ENCODE peak calls at places on chromosomes 7 and 10, in nine cellular contexts. Q is OCI-LY7, V is pancreas, A is AG10803, P is H7, G is astrocyte of the spinal cord, B is astrocyte, K is choroid plexus epithelial cell, D is dorsolateral prefrontal cortex. M is an unnamed sample.

GRCh38 chr7:136941815-136942214 is 73.4 kb downstream of the CHRM2 start:
- DNase-seq in V (no peak), K (no peak), G (no peak), P (no peak), D (no peak), B (no peak), A (no peak), Q (no peak), M (no peak)

GRCh38 chr10:64265961-64266360 is 744.8 kb downstream of the REEP3 start:
- DNase-seq in B (no peak), P (no peak), D (no peak), A (no peak), K (no peak), Q (no peak), V (no peak), G (no peak), M (no peak)

GRCh38 chr10:71963756-71964668 is at the start of gene CHST3:
- DNase-seq in A (peak; percentile 76), P (peak; percentile 87), K (peak; percentile 63), D (no peak), B (peak; percentile 50), V (peak; percentile 54), Q (no peak), G (peak; percentile 56), M (peak; percentile 36)

GRCh38 chr7:140667476-140667875 is 5.3 kb upstream of the ADCK2 start:
- DNase-seq in D (no peak), P (no peak), A (no peak), Q (no peak), V (no peak), B (no peak), G (no peak), K (no peak), M (no peak)

GRCh38 chr7:133484135-133484534 is 231.3 kb downstream of the EXOC4 start:
- DNase-seq in G (peak; percentile 16), D (no peak), P (no peak), K (peak; percentile 25), A (no peak), Q (peak; percentile 4), V (no peak), B (peak; percentile 68), M (no peak)

GRCh38 chr7:727806-728460 is 852 bp upstream of the PRKAR1B start:
- DNase-seq in Q (no peak), G (no peak), D (no peak), V (no peak), A (peak; percentile 13), B (no peak), K (peak; percentile 16), P (peak; percentile 77), M (peak; percentile 21)

GRCh38 chr7:132877578-132877977 is 204.3 kb downstream of the CHCHD3 start:
- DNase-seq in D (no peak), K (no peak), A (no peak), P (peak; percentile 17), Q (no peak), V (no peak), G (no peak), B (no peak), M (no peak)

GRCh38 chr10:48291190-48291589 is 15.3 kb upstream of the MAPK8 start:
- DNase-seq in P (no peak), D (no peak), K (no peak), Q (no peak), A (no peak), B (no peak), G (no peak), V (no peak), M (no peak)

GRCh38 chr10:97532935-97533671 is 34.4 kb downstream of the UBTD1 start:
- DNase-seq in V (no peak), B (no peak), K (peak; percentile 65), Q (no peak), P (peak; percentile 82), A (peak; percentile 46), D (no peak), G (peak; percentile 73), M (no peak)

DNA sequence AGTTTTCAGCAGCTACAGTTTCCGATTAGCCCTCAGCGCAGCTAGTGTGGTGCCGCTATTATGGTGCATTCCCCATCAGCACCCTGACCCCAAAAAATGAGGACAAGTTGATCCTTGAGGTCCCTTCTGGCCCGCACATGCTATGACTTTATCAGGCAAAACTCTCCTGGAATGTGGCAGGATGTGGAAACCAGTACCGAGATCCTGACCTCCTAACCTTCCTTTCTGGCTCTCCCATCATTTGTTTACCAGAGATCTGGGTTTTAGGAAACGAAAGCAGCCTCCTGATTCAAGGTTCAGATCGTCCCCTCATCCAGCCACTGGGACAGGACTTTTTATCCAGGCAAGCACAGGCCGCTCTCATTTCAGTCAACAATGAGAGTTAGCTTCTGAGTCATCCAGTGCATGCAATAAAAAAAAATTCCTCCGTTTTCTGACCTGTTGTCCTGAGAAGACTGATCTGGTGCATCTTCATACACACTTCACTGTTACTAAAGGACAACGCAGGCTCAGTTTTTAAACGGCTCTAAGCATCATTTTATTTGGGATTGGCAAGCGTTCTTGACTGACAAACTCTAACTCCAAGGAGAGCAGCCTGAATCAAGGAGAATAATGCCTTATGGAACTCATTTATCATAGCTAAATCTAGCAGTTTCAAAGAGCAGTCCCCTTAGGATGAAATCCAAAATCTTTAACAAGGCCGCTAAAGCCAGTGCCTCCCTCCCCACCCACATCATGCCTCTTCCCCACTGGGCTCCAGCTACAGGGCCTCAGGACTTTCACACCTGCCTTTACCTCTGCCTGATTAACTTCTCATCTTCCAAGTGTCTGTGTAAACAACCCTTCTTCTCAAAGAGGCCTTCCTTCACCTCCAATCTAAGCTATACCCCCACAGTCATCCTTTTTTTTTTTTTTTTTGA is 17.1 kb downstream of the PDLIM1 start:
- DNase-seq in G (peak; percentile 80), V (peak; percentile 20), K (peak; percentile 96), B (peak; percentile 81), Q (no peak), P (no peak), D (no peak), A (peak; percentile 95), M (no peak)
- H3K4me3 ChIP-seq in G (no peak overlapping the region), V (no peak overlapping the region), K (no peak overlapping the region), B (peak overlapping the region; percentile 12), Q (no peak overlapping the region), P (no peak overlapping the region), D (no peak overlapping the region), A (peak overlapping the region; percentile 27), M (no peak overlapping the region)

DNA sequence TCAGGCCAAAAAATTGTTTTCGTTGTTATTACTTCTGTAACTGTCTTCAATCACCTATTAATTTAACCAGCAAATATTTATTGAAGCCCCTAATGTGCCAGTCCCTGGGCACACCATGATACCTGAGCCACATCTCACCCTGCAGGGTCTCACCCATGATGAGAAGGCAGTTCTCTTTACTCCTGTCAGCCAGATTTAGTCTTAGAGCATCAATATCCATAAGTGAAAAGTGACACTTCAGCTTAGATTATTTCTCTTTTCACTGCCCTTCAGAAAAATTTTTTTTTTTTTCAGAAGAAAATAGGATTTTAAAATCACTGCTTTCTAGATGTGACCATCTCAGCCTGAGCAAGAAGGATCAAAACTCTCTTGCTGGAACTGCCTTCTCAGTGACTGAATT is 258.6 kb upstream of the NFE2L3 start:
- DNase-seq in A (no peak), D (no peak), Q (peak; percentile 12), K (no peak), G (no peak), P (no peak), B (no peak), V (no peak), M (no peak)
- H3K4me3 ChIP-seq in A (peak overlapping the region; percentile 57), D (peak overlapping the region; percentile 19), Q (peak overlapping the region; percentile 52), K (no peak overlapping the region), G (no peak overlapping the region), P (no peak overlapping the region), B (peak overlapping the region; percentile 68), V (peak overlapping the region; percentile 36), M (peak overlapping the region; percentile 55)

GRCh38 chr10:116395223-116395985 is 32.2 kb upstream of the PNLIPRP3 start:
- DNase-seq in P (no peak), B (no peak), A (no peak), V (no peak), K (no peak), D (no peak), Q (no peak), G (no peak), M (no peak)
- H3K4me3 ChIP-seq in P (no peak overlapping the region), B (no peak overlapping the region), A (no peak overlapping the region), V (no peak overlapping the region), K (no peak overlapping the region), D (no peak overlapping the region), Q (no peak overlapping the region), G (no peak overlapping the region), M (no peak overlapping the region)

DNA sequence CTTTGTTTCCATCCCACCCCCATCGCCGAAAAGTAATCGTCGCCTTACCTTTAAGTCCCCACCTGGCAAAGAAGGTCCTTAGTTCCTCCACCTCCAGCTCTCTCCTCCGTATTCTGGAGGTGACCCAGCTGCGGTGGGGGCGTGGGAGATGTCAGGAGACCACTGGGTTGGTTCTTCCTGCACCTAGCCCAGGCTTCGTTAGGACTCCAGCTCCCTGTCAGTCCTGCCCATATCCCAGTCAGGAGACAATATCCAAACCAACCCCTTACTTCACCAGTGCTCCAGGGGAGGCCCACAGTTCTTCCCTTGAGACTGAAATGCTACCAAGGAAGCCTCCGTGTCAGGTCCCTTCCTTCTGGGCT is 693 bp downstream of the ADIRF start:
- DNase-seq in A (no peak), Q (no peak), G (no peak), K (no peak), D (no peak), B (no peak), V (no peak), P (no peak), M (no peak)
- H3K4me3 ChIP-seq in A (peak overlapping the region; percentile 79), Q (no peak overlapping the region), G (peak overlapping the region; percentile 34), K (no peak overlapping the region), D (peak overlapping the region; percentile 28), B (peak overlapping the region; percentile 41), V (peak overlapping the region; percentile 55), P (no peak overlapping the region), M (no peak overlapping the region)

GRCh38 chr7:128847721-128848211 is 14.9 kb upstream of the ATP6V1F start:
- DNase-seq in A (no peak), G (no peak), P (no peak), Q (no peak), K (no peak), D (no peak), B (no peak), V (no peak), M (no peak)
- H3K4me3 ChIP-seq in A (no peak overlapping the region), G (no peak overlapping the region), P (no peak overlapping the region), Q (no peak overlapping the region), K (no peak overlapping the region), D (no peak overlapping the region), B (no peak overlapping the region), V (no peak overlapping the region), M (no peak overlapping the region)

DNA sequence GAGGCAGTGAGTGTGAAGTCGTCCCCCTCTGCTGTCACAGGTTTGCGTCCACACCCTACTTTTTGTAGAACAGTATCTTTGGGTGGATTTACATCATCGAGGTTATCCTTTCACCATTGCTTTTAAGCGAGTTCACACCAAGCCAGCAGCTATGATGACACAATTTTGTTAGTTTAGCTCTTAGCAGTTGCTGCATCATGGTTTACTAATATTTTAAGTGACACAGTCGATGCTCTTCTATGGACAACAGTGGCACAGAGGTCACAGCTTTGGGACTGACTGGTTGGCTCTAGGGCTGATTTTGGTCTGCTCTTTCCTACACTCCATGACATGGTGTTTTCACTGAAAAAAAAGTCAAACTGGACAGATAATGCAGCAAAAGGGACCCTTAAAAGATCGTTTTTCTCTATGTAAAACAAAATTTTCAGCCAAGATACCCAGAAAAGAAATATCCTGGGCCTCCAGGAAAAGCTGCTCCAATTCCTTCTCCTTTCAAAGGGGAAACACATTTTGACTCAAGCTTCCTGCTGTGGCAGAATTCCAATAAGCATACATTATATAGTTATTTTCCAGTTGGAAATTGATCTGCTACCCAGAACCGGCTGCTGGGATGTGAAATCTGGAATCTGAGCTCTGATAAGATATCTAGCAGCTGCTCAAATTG is 114.3 kb downstream of the SMURF1 start:
- DNase-seq in Q (no peak), V (no peak), A (no peak), B (no peak), P (no peak), G (no peak), D (no peak), K (no peak), M (no peak)
- H3K4me3 ChIP-seq in Q (no peak overlapping the region), V (no peak overlapping the region), A (no peak overlapping the region), B (no peak overlapping the region), P (no peak overlapping the region), G (no peak overlapping the region), D (no peak overlapping the region), K (no peak overlapping the region), M (no peak overlapping the region)